ENCODE peak calls at places on chromosomes 2 and 18, in eight cellular contexts. One of them, this sample, is unnamed.

GRCh38 chr2:227817940-227818568 is 4.4 kb downstream of the CCL20 start:
- DNase-seq in heart left ventricle: peak
- DNase-seq in progenitor cell of endocrine pancreas: no peak
- DNase-seq in WTC11: peak
- DNase-seq in endothelial cell: no peak
- DNase-seq in activated T-helper 1 cell treated with anti-CD3 and anti-CD28 coated beads, Interleukin-12 subunit alpha, Interleukin-12 subunit beta, Interleukin-2, Interleukin-4 antibody, amounts not matched to agents 30 ng/mL and 10 ng/mL and 1 ng/mL, durations not matched to agents 14 hours and 24 hours and 36 hours: peak
- DNase-seq in activated CD4-positive, alpha-beta T cell treated with anti-CD3 and anti-CD28 coated beads for 24 hours: peak
- DNase-seq in DMS153: no peak
- DNase-seq in this sample: no peak

GRCh38 chr2:239824051-239824694 is 201.0 kb downstream of the NDUFA10 start:
- DNase-seq in heart left ventricle: no peak
- DNase-seq in progenitor cell of endocrine pancreas: peak
- DNase-seq in WTC11: peak
- DNase-seq in endothelial cell: peak
- DNase-seq in activated T-helper 1 cell treated with anti-CD3 and anti-CD28 coated beads, Interleukin-12 subunit alpha, Interleukin-12 subunit beta, Interleukin-2, Interleukin-4 antibody, amounts not matched to agents 30 ng/mL and 10 ng/mL and 1 ng/mL, durations not matched to agents 14 hours and 24 hours and 36 hours: no peak
- DNase-seq in activated CD4-positive, alpha-beta T cell treated with anti-CD3 and anti-CD28 coated beads for 24 hours: no peak
- DNase-seq in DMS153: peak
- DNase-seq in this sample: no peak

GRCh38 chr2:88720399-88720798 is 28.9 kb downstream of the RPIA start:
- DNase-seq in heart left ventricle: no peak
- DNase-seq in progenitor cell of endocrine pancreas: no peak
- DNase-seq in WTC11: no peak
- DNase-seq in endothelial cell: no peak
- DNase-seq in activated T-helper 1 cell treated with anti-CD3 and anti-CD28 coated beads, Interleukin-12 subunit alpha, Interleukin-12 subunit beta, Interleukin-2, Interleukin-4 antibody, amounts not matched to agents 30 ng/mL and 10 ng/mL and 1 ng/mL, durations not matched to agents 14 hours and 24 hours and 36 hours: no peak
- DNase-seq in activated CD4-positive, alpha-beta T cell treated with anti-CD3 and anti-CD28 coated beads for 24 hours: no peak
- DNase-seq in DMS153: no peak
- DNase-seq in this sample: no peak

GRCh38 chr2:34031097-34031496 is 432.0 kb upstream of the FAM98A start:
- DNase-seq in heart left ventricle: no peak
- DNase-seq in progenitor cell of endocrine pancreas: no peak
- DNase-seq in WTC11: no peak
- DNase-seq in endothelial cell: no peak
- DNase-seq in activated T-helper 1 cell treated with anti-CD3 and anti-CD28 coated beads, Interleukin-12 subunit alpha, Interleukin-12 subunit beta, Interleukin-2, Interleukin-4 antibody, amounts not matched to agents 30 ng/mL and 10 ng/mL and 1 ng/mL, durations not matched to agents 14 hours and 24 hours and 36 hours: no peak
- DNase-seq in activated CD4-positive, alpha-beta T cell treated with anti-CD3 and anti-CD28 coated beads for 24 hours: no peak
- DNase-seq in DMS153: no peak
- DNase-seq in this sample: no peak

GRCh38 chr2:120794716-120795115 is 59.0 kb downstream of the GLI2 start:
- DNase-seq in heart left ventricle: no peak
- DNase-seq in progenitor cell of endocrine pancreas: no peak
- DNase-seq in WTC11: no peak
- DNase-seq in endothelial cell: no peak
- DNase-seq in activated T-helper 1 cell treated with anti-CD3 and anti-CD28 coated beads, Interleukin-12 subunit alpha, Interleukin-12 subunit beta, Interleukin-2, Interleukin-4 antibody, amounts not matched to agents 30 ng/mL and 10 ng/mL and 1 ng/mL, durations not matched to agents 14 hours and 24 hours and 36 hours: no peak
- DNase-seq in activated CD4-positive, alpha-beta T cell treated with anti-CD3 and anti-CD28 coated beads for 24 hours: no peak
- DNase-seq in DMS153: no peak
- DNase-seq in this sample: no peak

GRCh38 chr2:120622886-120623753 is 112.5 kb upstream of the GLI2 start:
- DNase-seq in heart left ventricle: no peak
- DNase-seq in progenitor cell of endocrine pancreas: no peak
- DNase-seq in WTC11: no peak
- DNase-seq in endothelial cell: no peak
- DNase-seq in activated T-helper 1 cell treated with anti-CD3 and anti-CD28 coated beads, Interleukin-12 subunit alpha, Interleukin-12 subunit beta, Interleukin-2, Interleukin-4 antibody, amounts not matched to agents 30 ng/mL and 10 ng/mL and 1 ng/mL, durations not matched to agents 14 hours and 24 hours and 36 hours: no peak
- DNase-seq in activated CD4-positive, alpha-beta T cell treated with anti-CD3 and anti-CD28 coated beads for 24 hours: no peak
- DNase-seq in DMS153: no peak
- DNase-seq in this sample: no peak

GRCh38 chr2:230542751-230543150 is 126.8 kb downstream of the SP100 start:
- DNase-seq in heart left ventricle: no peak
- DNase-seq in progenitor cell of endocrine pancreas: no peak
- DNase-seq in WTC11: no peak
- DNase-seq in endothelial cell: no peak
- DNase-seq in activated T-helper 1 cell treated with anti-CD3 and anti-CD28 coated beads, Interleukin-12 subunit alpha, Interleukin-12 subunit beta, Interleukin-2, Interleukin-4 antibody, amounts not matched to agents 30 ng/mL and 10 ng/mL and 1 ng/mL, durations not matched to agents 14 hours and 24 hours and 36 hours: no peak
- DNase-seq in activated CD4-positive, alpha-beta T cell treated with anti-CD3 and anti-CD28 coated beads for 24 hours: no peak
- DNase-seq in DMS153: no peak
- DNase-seq in this sample: no peak

GRCh38 chr2:98647636-98648035 is 39.2 kb downstream of the UNC50 start:
- DNase-seq in heart left ventricle: no peak
- DNase-seq in progenitor cell of endocrine pancreas: no peak
- DNase-seq in WTC11: no peak
- DNase-seq in endothelial cell: no peak
- DNase-seq in activated T-helper 1 cell treated with anti-CD3 and anti-CD28 coated beads, Interleukin-12 subunit alpha, Interleukin-12 subunit beta, Interleukin-2, Interleukin-4 antibody, amounts not matched to agents 30 ng/mL and 10 ng/mL and 1 ng/mL, durations not matched to agents 14 hours and 24 hours and 36 hours: no peak
- DNase-seq in activated CD4-positive, alpha-beta T cell treated with anti-CD3 and anti-CD28 coated beads for 24 hours: no peak
- DNase-seq in DMS153: no peak
- DNase-seq in this sample: no peak

GRCh38 chr2:25692737-25693445 is 19.5 kb upstream of the DTNB start:
- DNase-seq in heart left ventricle: no peak
- DNase-seq in progenitor cell of endocrine pancreas: no peak
- DNase-seq in WTC11: no peak
- DNase-seq in endothelial cell: no peak
- DNase-seq in activated T-helper 1 cell treated with anti-CD3 and anti-CD28 coated beads, Interleukin-12 subunit alpha, Interleukin-12 subunit beta, Interleukin-2, Interleukin-4 antibody, amounts not matched to agents 30 ng/mL and 10 ng/mL and 1 ng/mL, durations not matched to agents 14 hours and 24 hours and 36 hours: no peak
- DNase-seq in activated CD4-positive, alpha-beta T cell treated with anti-CD3 and anti-CD28 coated beads for 24 hours: no peak
- DNase-seq in DMS153: no peak
- DNase-seq in this sample: no peak

GRCh38 chr18:48921305-48922202 is 29.2 kb downstream of the SMAD7 start:
- DNase-seq in heart left ventricle: no peak
- DNase-seq in progenitor cell of endocrine pancreas: no peak
- DNase-seq in WTC11: peak
- DNase-seq in endothelial cell: no peak
- DNase-seq in activated T-helper 1 cell treated with anti-CD3 and anti-CD28 coated beads, Interleukin-12 subunit alpha, Interleukin-12 subunit beta, Interleukin-2, Interleukin-4 antibody, amounts not matched to agents 30 ng/mL and 10 ng/mL and 1 ng/mL, durations not matched to agents 14 hours and 24 hours and 36 hours: no peak
- DNase-seq in activated CD4-positive, alpha-beta T cell treated with anti-CD3 and anti-CD28 coated beads for 24 hours: no peak
- DNase-seq in DMS153: no peak
- DNase-seq in this sample: no peak

GRCh38 chr2:101002562-101003277 is 631 bp downstream of the RPL31 start:
- DNase-seq in heart left ventricle: no peak
- DNase-seq in progenitor cell of endocrine pancreas: no peak
- DNase-seq in WTC11: no peak
- DNase-seq in endothelial cell: no peak
- DNase-seq in activated T-helper 1 cell treated with anti-CD3 and anti-CD28 coated beads, Interleukin-12 subunit alpha, Interleukin-12 subunit beta, Interleukin-2, Interleukin-4 antibody, amounts not matched to agents 30 ng/mL and 10 ng/mL and 1 ng/mL, durations not matched to agents 14 hours and 24 hours and 36 hours: no peak
- DNase-seq in activated CD4-positive, alpha-beta T cell treated with anti-CD3 and anti-CD28 coated beads for 24 hours: no peak
- DNase-seq in DMS153: no peak
- DNase-seq in this sample: no peak